ENCODE peak calls at places on chromosomes 11 and 22, in five cellular contexts. One of them, this sample, is unnamed.

GRCh38 chr11:68009391-68010000 is 631 bp upstream of the ALDH3B1 start:
- DNase-seq in mammary epithelial cell: peak; percentile 44
- DNase-seq in keratinocyte: no peak
- DNase-seq in cardiac muscle cell: no peak
- DNase-seq in endothelial cell of umbilical vein: peak; percentile 61
- DNase-seq in this sample: no peak

GRCh38 chr11:107659310-107659709 is 52.5 kb downstream of the SLN start:
- DNase-seq in mammary epithelial cell: no peak
- DNase-seq in keratinocyte: no peak
- DNase-seq in cardiac muscle cell: no peak
- DNase-seq in endothelial cell of umbilical vein: no peak
- DNase-seq in this sample: no peak

GRCh38 chr11:63017306-63017974 is 1.8 kb upstream of the SLC22A8 start:
- DNase-seq in mammary epithelial cell: no peak
- DNase-seq in keratinocyte: no peak
- DNase-seq in cardiac muscle cell: no peak
- DNase-seq in endothelial cell of umbilical vein: peak; percentile 95
- DNase-seq in this sample: no peak

GRCh38 chr11:30585067-30585891 is 874 bp downstream of the MPPED2 start:
- DNase-seq in mammary epithelial cell: no peak
- DNase-seq in keratinocyte: no peak
- DNase-seq in cardiac muscle cell: peak; percentile 61
- DNase-seq in endothelial cell of umbilical vein: no peak
- DNase-seq in this sample: no peak

GRCh38 chr11:82521427-82521826 is 212.2 kb downstream of the FAM181B start:
- DNase-seq in mammary epithelial cell: no peak
- DNase-seq in keratinocyte: no peak
- DNase-seq in cardiac muscle cell: no peak
- DNase-seq in endothelial cell of umbilical vein: no peak
- DNase-seq in this sample: no peak

GRCh38 chr22:38107692-38108515 is 2.6 kb downstream of the BAIAP2L2 start:
- DNase-seq in mammary epithelial cell: no peak
- DNase-seq in keratinocyte: no peak
- DNase-seq in cardiac muscle cell: no peak
- DNase-seq in endothelial cell of umbilical vein: no peak
- DNase-seq in this sample: no peak

GRCh38 chr11:62338218-62338617 is 970 bp downstream of the ASRGL1 start:
- DNase-seq in mammary epithelial cell: no peak
- DNase-seq in keratinocyte: no peak
- DNase-seq in cardiac muscle cell: no peak
- DNase-seq in endothelial cell of umbilical vein: no peak
- DNase-seq in this sample: no peak

GRCh38 chr22:23828800-23829680 is 9.8 kb downstream of the DERL3 start:
- DNase-seq in mammary epithelial cell: no peak
- DNase-seq in keratinocyte: no peak
- DNase-seq in cardiac muscle cell: no peak
- DNase-seq in endothelial cell of umbilical vein: no peak
- DNase-seq in this sample: no peak

GRCh38 chr11:68798221-68798813 is 43.4 kb downstream of the CPT1A start:
- DNase-seq in mammary epithelial cell: no peak
- DNase-seq in keratinocyte: no peak
- DNase-seq in cardiac muscle cell: peak; percentile 63
- DNase-seq in endothelial cell of umbilical vein: peak; percentile 10
- DNase-seq in this sample: peak; percentile 7

GRCh38 chr11:78000193-78000592 is 5.7 kb upstream of the INTS4 start:
- DNase-seq in mammary epithelial cell: peak; percentile 48
- DNase-seq in keratinocyte: peak; percentile 23
- DNase-seq in cardiac muscle cell: peak; percentile 85
- DNase-seq in endothelial cell of umbilical vein: peak; percentile 74
- DNase-seq in this sample: peak; percentile 47

GRCh38 chr22:39088688-39089032 is 8.4 kb upstream of the APOBEC3H start:
- DNase-seq in mammary epithelial cell: no peak
- DNase-seq in keratinocyte: no peak
- DNase-seq in cardiac muscle cell: no peak
- DNase-seq in endothelial cell of umbilical vein: no peak
- DNase-seq in this sample: no peak

GRCh38 chr11:128893578-128894295 is 2.6 kb downstream of the KCNJ5 start:
- DNase-seq in mammary epithelial cell: no peak
- DNase-seq in keratinocyte: no peak
- DNase-seq in cardiac muscle cell: no peak
- DNase-seq in endothelial cell of umbilical vein: no peak
- DNase-seq in this sample: no peak

GRCh38 chr11:90555477-90555876 is 332.6 kb upstream of the CHORDC1 start:
- DNase-seq in mammary epithelial cell: no peak
- DNase-seq in keratinocyte: no peak
- DNase-seq in cardiac muscle cell: no peak
- DNase-seq in endothelial cell of umbilical vein: no peak
- DNase-seq in this sample: no peak

GRCh38 chr11:1146311-1146864 is 11.4 kb upstream of the MUC5AC start:
- DNase-seq in mammary epithelial cell: no peak
- DNase-seq in keratinocyte: no peak
- DNase-seq in cardiac muscle cell: no peak
- DNase-seq in endothelial cell of umbilical vein: no peak
- DNase-seq in this sample: no peak

GRCh38 chr11:64598797-64599697 is 8.0 kb downstream of the SLC22A12 start:
- DNase-seq in mammary epithelial cell: no peak
- DNase-seq in keratinocyte: no peak
- DNase-seq in cardiac muscle cell: no peak
- DNase-seq in endothelial cell of umbilical vein: no peak
- DNase-seq in this sample: no peak

GRCh38 chr11:126341760-126342161 is 13.7 kb upstream of the ST3GAL4 start:
- DNase-seq in mammary epithelial cell: peak; percentile 71
- DNase-seq in keratinocyte: peak; percentile 46
- DNase-seq in cardiac muscle cell: no peak
- DNase-seq in endothelial cell of umbilical vein: peak; percentile 31
- DNase-seq in this sample: no peak

GRCh38 chr11:103586756-103587155 is 449.7 kb upstream of the DDI1 start:
- DNase-seq in mammary epithelial cell: no peak
- DNase-seq in keratinocyte: no peak
- DNase-seq in cardiac muscle cell: no peak
- DNase-seq in endothelial cell of umbilical vein: peak; percentile 55
- DNase-seq in this sample: no peak

GRCh38 chr11:48093795-48094642 is 113.7 kb downstream of the PTPRJ start:
- DNase-seq in mammary epithelial cell: no peak
- DNase-seq in keratinocyte: no peak
- DNase-seq in cardiac muscle cell: peak; percentile 66
- DNase-seq in endothelial cell of umbilical vein: no peak
- DNase-seq in this sample: no peak

GRCh38 chr11:92623055-92623454 is 346.4 kb upstream of the MTNR1B start:
- DNase-seq in mammary epithelial cell: peak; percentile 56
- DNase-seq in keratinocyte: no peak
- DNase-seq in cardiac muscle cell: no peak
- DNase-seq in endothelial cell of umbilical vein: no peak
- DNase-seq in this sample: no peak

GRCh38 chr11:12585861-12586260 is 88.4 kb upstream of the TEAD1 start:
- DNase-seq in mammary epithelial cell: no peak
- DNase-seq in keratinocyte: no peak
- DNase-seq in cardiac muscle cell: no peak
- DNase-seq in endothelial cell of umbilical vein: no peak
- DNase-seq in this sample: no peak

GRCh38 chr11:13269775-13270174 is 7.8 kb upstream of the BMAL1 start:
- DNase-seq in mammary epithelial cell: peak; percentile 78
- DNase-seq in keratinocyte: no peak
- DNase-seq in cardiac muscle cell: no peak
- DNase-seq in endothelial cell of umbilical vein: no peak
- DNase-seq in this sample: no peak

GRCh38 chr22:49331223-49331815 is 496.4 kb downstream of the BRD1 start:
- DNase-seq in mammary epithelial cell: no peak
- DNase-seq in keratinocyte: no peak
- DNase-seq in cardiac muscle cell: no peak
- DNase-seq in endothelial cell of umbilical vein: no peak
- DNase-seq in this sample: no peak

GRCh38 chr22:26998134-26998533 is 340.7 kb downstream of the MIAT start:
- DNase-seq in mammary epithelial cell: no peak
- DNase-seq in keratinocyte: no peak
- DNase-seq in cardiac muscle cell: no peak
- DNase-seq in endothelial cell of umbilical vein: no peak
- DNase-seq in this sample: no peak

DNA sequence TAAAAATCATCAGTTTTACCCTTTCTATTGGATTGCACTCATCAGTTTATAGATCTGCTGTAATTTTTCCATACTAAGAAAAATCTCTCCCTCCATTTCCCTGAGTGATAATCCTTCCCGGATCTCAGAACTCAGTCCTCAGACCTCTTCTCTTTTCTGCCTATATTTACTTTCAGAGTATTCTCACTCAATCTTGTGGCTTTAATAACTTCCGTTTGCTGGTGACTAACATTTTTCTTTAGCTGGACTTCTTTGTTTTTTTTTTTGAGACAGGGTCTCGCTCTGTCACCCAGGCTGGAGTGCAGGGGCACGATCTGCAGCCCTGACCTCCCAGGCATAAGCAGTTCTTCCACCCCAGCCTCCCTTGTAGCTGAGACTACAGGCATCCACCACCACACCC is 10.4 kb downstream of the ATXN10 start:
- DNase-seq in mammary epithelial cell: no peak
- DNase-seq in keratinocyte: no peak
- DNase-seq in cardiac muscle cell: no peak
- DNase-seq in endothelial cell of umbilical vein: no peak
- DNase-seq in this sample: no peak
- H3K4me3 ChIP-seq in mammary epithelial cell: no peak overlapping the region
- H3K4me3 ChIP-seq in keratinocyte: no peak overlapping the region
- H3K4me3 ChIP-seq in cardiac muscle cell: no peak overlapping the region
- H3K4me3 ChIP-seq in endothelial cell of umbilical vein: no peak overlapping the region
- H3K4me3 ChIP-seq in this sample: no peak overlapping the region

GRCh38 chr22:48307941-48308340 is 1519.7 kb downstream of the BRD1 start:
- DNase-seq in mammary epithelial cell: no peak
- DNase-seq in keratinocyte: no peak
- DNase-seq in cardiac muscle cell: no peak
- DNase-seq in endothelial cell of umbilical vein: no peak
- DNase-seq in this sample: no peak

GRCh38 chr22:48305726-48306235 is 1521.9 kb downstream of the BRD1 start:
- DNase-seq in mammary epithelial cell: no peak
- DNase-seq in keratinocyte: no peak
- DNase-seq in cardiac muscle cell: no peak
- DNase-seq in endothelial cell of umbilical vein: no peak
- DNase-seq in this sample: no peak

GRCh38 chr22:48306284-48306683 is 1521.4 kb downstream of the BRD1 start:
- DNase-seq in mammary epithelial cell: no peak
- DNase-seq in keratinocyte: no peak
- DNase-seq in cardiac muscle cell: no peak
- DNase-seq in endothelial cell of umbilical vein: no peak
- DNase-seq in this sample: no peak

GRCh38 chr22:48309115-48309705 is 1518.5 kb downstream of the BRD1 start:
- DNase-seq in mammary epithelial cell: no peak
- DNase-seq in keratinocyte: no peak
- DNase-seq in cardiac muscle cell: no peak
- DNase-seq in endothelial cell of umbilical vein: no peak
- DNase-seq in this sample: no peak

DNA sequence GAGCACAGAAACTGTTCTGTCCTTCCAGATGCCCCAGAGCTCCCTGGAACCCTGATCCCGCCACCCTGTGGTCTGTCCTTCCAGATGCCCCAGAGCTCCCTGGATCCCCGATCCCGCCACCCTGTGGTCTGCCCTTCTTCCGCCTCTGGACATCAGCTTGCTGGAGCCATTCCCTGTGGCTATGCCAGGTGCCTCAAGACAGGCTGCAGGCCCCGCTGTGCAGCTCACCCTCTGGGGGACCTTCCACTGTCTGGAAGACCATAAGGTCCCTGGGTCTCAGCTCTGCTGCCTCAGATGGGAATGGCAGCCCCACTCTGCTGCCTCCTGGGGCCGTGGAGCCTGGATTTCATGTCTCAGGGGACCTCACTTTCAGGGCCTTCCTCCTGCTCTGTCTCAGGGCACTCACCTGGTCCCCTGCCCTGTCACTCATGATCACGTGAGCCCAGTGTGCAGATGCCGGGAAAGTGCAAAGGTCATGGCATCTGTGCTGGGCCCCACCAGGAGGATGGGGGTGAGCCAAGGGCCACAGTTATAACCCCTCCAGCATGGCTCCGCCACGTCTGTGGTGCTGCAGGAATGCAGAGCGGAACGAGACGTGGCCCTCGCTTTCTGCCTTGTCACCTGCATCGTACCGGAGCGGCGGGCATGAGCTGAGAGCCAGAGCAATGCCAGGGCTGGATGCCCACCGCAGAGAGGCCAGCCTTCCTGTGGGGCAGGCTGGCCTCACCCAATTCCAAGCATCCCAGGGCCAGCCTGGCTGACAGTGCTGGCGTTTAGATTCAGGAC is 1520.7 kb downstream of the BRD1 start:
- DNase-seq in mammary epithelial cell: no peak
- DNase-seq in keratinocyte: no peak
- DNase-seq in cardiac muscle cell: no peak
- DNase-seq in endothelial cell of umbilical vein: no peak
- DNase-seq in this sample: no peak
- H3K9me3 ChIP-seq in mammary epithelial cell: peaks cover 56% of the 10 kb centered on the region
- H3K9me3 ChIP-seq in keratinocyte: peaks cover 14% of the 10 kb centered on the region
- H3K9me3 ChIP-seq in cardiac muscle cell: no peaks in the 10 kb centered on the region
- H3K9me3 ChIP-seq in endothelial cell of umbilical vein: peaks cover 8% of the 10 kb centered on the region
- H3K9me3 ChIP-seq in this sample: no peaks in the 10 kb centered on the region

DNA sequence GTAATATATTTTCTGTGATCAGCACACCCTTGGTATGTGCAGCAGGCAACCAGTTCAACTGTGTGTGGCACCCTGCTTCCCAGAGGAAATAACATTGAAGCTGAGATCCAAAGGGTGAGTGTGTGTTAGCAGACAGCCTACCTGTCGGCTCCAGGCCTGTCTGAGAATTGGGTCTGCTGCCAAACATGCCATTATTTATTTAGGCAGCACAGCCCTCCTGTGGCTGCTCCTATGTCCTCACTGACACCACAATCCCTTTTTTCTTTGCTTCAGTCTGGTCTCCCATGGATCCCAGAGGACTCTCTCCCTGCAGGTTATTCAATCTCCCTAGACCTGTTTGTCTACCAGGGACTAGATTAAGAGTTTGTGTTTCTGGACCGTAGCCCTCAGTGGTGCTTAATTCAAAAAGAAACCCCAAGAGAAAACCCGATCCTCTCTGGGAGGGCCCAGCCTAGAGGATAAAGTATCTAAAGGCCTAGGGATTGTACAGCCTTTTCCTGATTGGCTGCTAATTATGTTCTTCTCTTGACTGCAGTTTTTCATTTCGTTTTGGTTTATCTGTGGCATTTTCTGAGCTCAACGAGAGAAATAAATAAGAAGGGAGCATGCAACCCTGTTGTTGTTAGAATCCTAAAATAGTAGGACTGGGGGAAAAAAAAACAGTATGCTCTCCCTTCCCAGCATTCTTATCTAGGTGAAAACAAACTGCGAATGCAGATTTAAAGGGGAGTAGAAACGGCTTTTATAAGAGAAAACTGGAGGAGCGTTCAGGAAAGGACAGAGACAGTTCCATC is 24.1 kb downstream of the KCNE3 start:
- DNase-seq in mammary epithelial cell: peak; percentile 57
- DNase-seq in keratinocyte: no peak
- DNase-seq in cardiac muscle cell: peak; percentile 21
- DNase-seq in endothelial cell of umbilical vein: peak; percentile 70
- DNase-seq in this sample: no peak
- TF ChIP-seq CTCF in mammary epithelial cell: peak; percentile 54
- TF ChIP-seq CTCF in keratinocyte: peak; percentile 84
- TF ChIP-seq CTCF in cardiac muscle cell: no peak
- TF ChIP-seq CTCF in endothelial cell of umbilical vein: peak; percentile 26
- TF ChIP-seq CTCF in this sample: peak; percentile 32

DNA sequence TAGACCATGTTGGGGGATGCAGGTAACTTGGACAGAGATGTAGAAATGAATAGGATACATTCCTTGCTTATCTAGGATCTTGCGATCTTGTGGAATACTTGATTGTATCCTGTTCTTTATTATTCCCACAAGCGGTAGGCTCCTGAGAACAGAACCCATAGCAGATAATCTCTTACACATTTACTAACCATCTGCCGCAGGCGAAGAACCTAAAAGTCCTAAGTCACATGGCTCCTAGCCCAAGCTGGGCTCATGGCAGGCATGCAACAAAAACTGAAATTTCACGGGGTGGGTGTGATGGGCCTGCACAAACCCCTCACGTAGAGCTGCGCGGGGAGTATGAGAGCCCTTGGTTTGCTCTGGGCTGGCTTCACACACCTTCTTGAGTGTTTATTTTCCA is 177.4 kb upstream of the NECTIN1 start:
- DNase-seq in mammary epithelial cell: no peak
- DNase-seq in keratinocyte: no peak
- DNase-seq in cardiac muscle cell: no peak
- DNase-seq in endothelial cell of umbilical vein: no peak
- DNase-seq in this sample: no peak
- H3K4me3 ChIP-seq in mammary epithelial cell: no peak overlapping the region
- H3K4me3 ChIP-seq in keratinocyte: no peak overlapping the region
- H3K4me3 ChIP-seq in cardiac muscle cell: no peak overlapping the region
- H3K4me3 ChIP-seq in endothelial cell of umbilical vein: no peak overlapping the region
- H3K4me3 ChIP-seq in this sample: no peak overlapping the region

This sample was measured in Panc1.